ENCODE peak calls at places on chromosome 7, in eight cellular contexts. One of them, this sample, is unnamed.

GRCh38 chr7:136405931-136406777 is 429.0 kb upstream of the MTPN start:
- DNase-seq in stimulated activated CD8-positive, alpha-beta memory T cell treated with anti-CD3 and anti-CD28 coated beads, Interleukin-4, amount 100 ng/mL, for 1 hour: no peak
- DNase-seq in HFFc6: peak
- DNase-seq in caudate nucleus: no peak
- DNase-seq in choroid plexus epithelial cell: peak
- DNase-seq in WTC11: peak
- DNase-seq in H54: peak
- DNase-seq in M059J: peak
- DNase-seq in this sample: no peak

GRCh38 chr7:2273866-2274265 is 31.8 kb downstream of the NUDT1 start:
- DNase-seq in stimulated activated CD8-positive, alpha-beta memory T cell treated with anti-CD3 and anti-CD28 coated beads, Interleukin-4, amount 100 ng/mL, for 1 hour: no peak
- DNase-seq in caudate nucleus: no peak
- DNase-seq in WTC11: no peak
- DNase-seq in M059J: no peak
- DNase-seq in HFFc6: no peak
- DNase-seq in H54: no peak
- DNase-seq in choroid plexus epithelial cell: no peak
- DNase-seq in this sample: no peak

GRCh38 chr7:120404042-120404441 is 131.1 kb downstream of the KCND2 start:
- DNase-seq in stimulated activated CD8-positive, alpha-beta memory T cell treated with anti-CD3 and anti-CD28 coated beads, Interleukin-4, amount 100 ng/mL, for 1 hour: no peak
- DNase-seq in M059J: no peak
- DNase-seq in WTC11: no peak
- DNase-seq in caudate nucleus: no peak
- DNase-seq in choroid plexus epithelial cell: no peak
- DNase-seq in H54: no peak
- DNase-seq in HFFc6: no peak
- DNase-seq in this sample: no peak

GRCh38 chr7:157832866-157833607 is 496.2 kb downstream of the DNAJB6 start:
- DNase-seq in choroid plexus epithelial cell: no peak
- DNase-seq in M059J: no peak
- DNase-seq in WTC11: no peak
- DNase-seq in stimulated activated CD8-positive, alpha-beta memory T cell treated with anti-CD3 and anti-CD28 coated beads, Interleukin-4, amount 100 ng/mL, for 1 hour: no peak
- DNase-seq in HFFc6: no peak
- DNase-seq in caudate nucleus: no peak
- DNase-seq in H54: no peak
- DNase-seq in this sample: no peak

GRCh38 chr7:30922596-30922995 is 10.9 kb downstream of the AQP1 start:
- DNase-seq in caudate nucleus: no peak
- DNase-seq in H54: no peak
- DNase-seq in stimulated activated CD8-positive, alpha-beta memory T cell treated with anti-CD3 and anti-CD28 coated beads, Interleukin-4, amount 100 ng/mL, for 1 hour: no peak
- DNase-seq in M059J: no peak
- DNase-seq in HFFc6: no peak
- DNase-seq in choroid plexus epithelial cell: no peak
- DNase-seq in WTC11: peak
- DNase-seq in this sample: peak

GRCh38 chr7:90677742-90678439 is 81.8 kb downstream of the CDK14 start:
- DNase-seq in M059J: no peak
- DNase-seq in WTC11: no peak
- DNase-seq in stimulated activated CD8-positive, alpha-beta memory T cell treated with anti-CD3 and anti-CD28 coated beads, Interleukin-4, amount 100 ng/mL, for 1 hour: no peak
- DNase-seq in HFFc6: no peak
- DNase-seq in H54: no peak
- DNase-seq in choroid plexus epithelial cell: no peak
- DNase-seq in caudate nucleus: no peak
- DNase-seq in this sample: no peak

GRCh38 chr7:6649241-6649961 is 12.3 kb downstream of the ZNF316 start:
- DNase-seq in M059J: no peak
- DNase-seq in stimulated activated CD8-positive, alpha-beta memory T cell treated with anti-CD3 and anti-CD28 coated beads, Interleukin-4, amount 100 ng/mL, for 1 hour: no peak
- DNase-seq in HFFc6: no peak
- DNase-seq in caudate nucleus: no peak
- DNase-seq in choroid plexus epithelial cell: no peak
- DNase-seq in WTC11: no peak
- DNase-seq in H54: no peak
- DNase-seq in this sample: no peak

GRCh38 chr7:12684733-12685132 is 2.7 kb upstream of the ARL4A start:
- DNase-seq in stimulated activated CD8-positive, alpha-beta memory T cell treated with anti-CD3 and anti-CD28 coated beads, Interleukin-4, amount 100 ng/mL, for 1 hour: no peak
- DNase-seq in WTC11: no peak
- DNase-seq in caudate nucleus: no peak
- DNase-seq in H54: no peak
- DNase-seq in M059J: no peak
- DNase-seq in choroid plexus epithelial cell: no peak
- DNase-seq in HFFc6: no peak
- DNase-seq in this sample: no peak

GRCh38 chr7:74272305-74273038 is 16.7 kb upstream of the CLIP2 start:
- DNase-seq in M059J: peak
- DNase-seq in choroid plexus epithelial cell: peak
- DNase-seq in stimulated activated CD8-positive, alpha-beta memory T cell treated with anti-CD3 and anti-CD28 coated beads, Interleukin-4, amount 100 ng/mL, for 1 hour: no peak
- DNase-seq in caudate nucleus: peak
- DNase-seq in H54: peak
- DNase-seq in HFFc6: peak
- DNase-seq in WTC11: peak
- DNase-seq in this sample: peak

GRCh38 chr7:120740348-120740747 is 117.6 kb downstream of the TSPAN12 start:
- DNase-seq in M059J: peak
- DNase-seq in H54: no peak
- DNase-seq in caudate nucleus: no peak
- DNase-seq in stimulated activated CD8-positive, alpha-beta memory T cell treated with anti-CD3 and anti-CD28 coated beads, Interleukin-4, amount 100 ng/mL, for 1 hour: no peak
- DNase-seq in choroid plexus epithelial cell: peak
- DNase-seq in WTC11: no peak
- DNase-seq in HFFc6: no peak
- DNase-seq in this sample: no peak

GRCh38 chr7:42456267-42456666 is 219.3 kb upstream of the GLI3 start:
- DNase-seq in WTC11: no peak
- DNase-seq in M059J: no peak
- DNase-seq in choroid plexus epithelial cell: no peak
- DNase-seq in caudate nucleus: no peak
- DNase-seq in stimulated activated CD8-positive, alpha-beta memory T cell treated with anti-CD3 and anti-CD28 coated beads, Interleukin-4, amount 100 ng/mL, for 1 hour: no peak
- DNase-seq in H54: no peak
- DNase-seq in HFFc6: no peak
- DNase-seq in this sample: no peak

GRCh38 chr7:141737118-141737835 is 881 bp upstream of the SSBP1 start:
- DNase-seq in caudate nucleus: no peak
- DNase-seq in M059J: peak
- DNase-seq in H54: no peak
- DNase-seq in stimulated activated CD8-positive, alpha-beta memory T cell treated with anti-CD3 and anti-CD28 coated beads, Interleukin-4, amount 100 ng/mL, for 1 hour: no peak
- DNase-seq in choroid plexus epithelial cell: peak
- DNase-seq in WTC11: no peak
- DNase-seq in HFFc6: no peak
- DNase-seq in this sample: no peak

GRCh38 chr7:26681819-26682418 is 182.5 kb downstream of the SKAP2 start:
- DNase-seq in WTC11: no peak
- DNase-seq in H54: no peak
- DNase-seq in M059J: peak
- DNase-seq in choroid plexus epithelial cell: peak
- DNase-seq in stimulated activated CD8-positive, alpha-beta memory T cell treated with anti-CD3 and anti-CD28 coated beads, Interleukin-4, amount 100 ng/mL, for 1 hour: no peak
- DNase-seq in caudate nucleus: no peak
- DNase-seq in HFFc6: peak
- DNase-seq in this sample: no peak

GRCh38 chr7:134362587-134363483 is 46.1 kb upstream of the SLC35B4 start:
- DNase-seq in WTC11: no peak
- DNase-seq in stimulated activated CD8-positive, alpha-beta memory T cell treated with anti-CD3 and anti-CD28 coated beads, Interleukin-4, amount 100 ng/mL, for 1 hour: no peak
- DNase-seq in HFFc6: no peak
- DNase-seq in M059J: no peak
- DNase-seq in choroid plexus epithelial cell: peak
- DNase-seq in caudate nucleus: no peak
- DNase-seq in H54: no peak
- DNase-seq in this sample: no peak

GRCh38 chr7:98283127-98283886 is 1.8 kb downstream of the BRI3 start:
- DNase-seq in WTC11: no peak
- DNase-seq in stimulated activated CD8-positive, alpha-beta memory T cell treated with anti-CD3 and anti-CD28 coated beads, Interleukin-4, amount 100 ng/mL, for 1 hour: no peak
- DNase-seq in caudate nucleus: no peak
- DNase-seq in H54: no peak
- DNase-seq in HFFc6: peak
- DNase-seq in M059J: no peak
- DNase-seq in choroid plexus epithelial cell: peak
- DNase-seq in this sample: peak

GRCh38 chr7:42084263-42084662 is 152.7 kb downstream of the GLI3 start:
- DNase-seq in choroid plexus epithelial cell: no peak
- DNase-seq in caudate nucleus: no peak
- DNase-seq in H54: no peak
- DNase-seq in M059J: no peak
- DNase-seq in stimulated activated CD8-positive, alpha-beta memory T cell treated with anti-CD3 and anti-CD28 coated beads, Interleukin-4, amount 100 ng/mL, for 1 hour: no peak
- DNase-seq in HFFc6: no peak
- DNase-seq in WTC11: no peak
- DNase-seq in this sample: no peak

GRCh38 chr7:129169171-129169643 is 19.2 kb upstream of the SMO start:
- DNase-seq in M059J: peak
- DNase-seq in HFFc6: no peak
- DNase-seq in caudate nucleus: no peak
- DNase-seq in WTC11: peak
- DNase-seq in choroid plexus epithelial cell: peak
- DNase-seq in stimulated activated CD8-positive, alpha-beta memory T cell treated with anti-CD3 and anti-CD28 coated beads, Interleukin-4, amount 100 ng/mL, for 1 hour: no peak
- DNase-seq in H54: no peak
- DNase-seq in this sample: no peak

GRCh38 chr7:103718482-103719415 is 270.7 kb downstream of the RELN start:
- DNase-seq in WTC11: no peak
- DNase-seq in caudate nucleus: no peak
- DNase-seq in HFFc6: peak
- DNase-seq in stimulated activated CD8-positive, alpha-beta memory T cell treated with anti-CD3 and anti-CD28 coated beads, Interleukin-4, amount 100 ng/mL, for 1 hour: no peak
- DNase-seq in choroid plexus epithelial cell: peak
- DNase-seq in M059J: peak
- DNase-seq in H54: no peak
- DNase-seq in this sample: no peak

GRCh38 chr7:1941464-1942025 is 271.5 kb downstream of the ELFN1 start:
- DNase-seq in H54: no peak
- DNase-seq in M059J: no peak
- DNase-seq in HFFc6: no peak
- DNase-seq in stimulated activated CD8-positive, alpha-beta memory T cell treated with anti-CD3 and anti-CD28 coated beads, Interleukin-4, amount 100 ng/mL, for 1 hour: no peak
- DNase-seq in choroid plexus epithelial cell: no peak
- DNase-seq in WTC11: no peak
- DNase-seq in caudate nucleus: no peak
- DNase-seq in this sample: no peak

GRCh38 chr7:33753881-33754525 is 151.3 kb upstream of the BMPER start:
- DNase-seq in stimulated activated CD8-positive, alpha-beta memory T cell treated with anti-CD3 and anti-CD28 coated beads, Interleukin-4, amount 100 ng/mL, for 1 hour: no peak
- DNase-seq in choroid plexus epithelial cell: no peak
- DNase-seq in WTC11: no peak
- DNase-seq in HFFc6: no peak
- DNase-seq in M059J: no peak
- DNase-seq in H54: no peak
- DNase-seq in caudate nucleus: no peak
- DNase-seq in this sample: no peak

GRCh38 chr7:92720604-92721350 is 115.6 kb downstream of the CDK6 start:
- DNase-seq in H54: no peak
- DNase-seq in caudate nucleus: no peak
- DNase-seq in HFFc6: no peak
- DNase-seq in WTC11: no peak
- DNase-seq in stimulated activated CD8-positive, alpha-beta memory T cell treated with anti-CD3 and anti-CD28 coated beads, Interleukin-4, amount 100 ng/mL, for 1 hour: no peak
- DNase-seq in M059J: no peak
- DNase-seq in choroid plexus epithelial cell: no peak
- DNase-seq in this sample: no peak

GRCh38 chr7:66181845-66182244 is 23.3 kb upstream of the TPST1 start:
- DNase-seq in WTC11: no peak
- DNase-seq in caudate nucleus: no peak
- DNase-seq in stimulated activated CD8-positive, alpha-beta memory T cell treated with anti-CD3 and anti-CD28 coated beads, Interleukin-4, amount 100 ng/mL, for 1 hour: no peak
- DNase-seq in H54: no peak
- DNase-seq in choroid plexus epithelial cell: no peak
- DNase-seq in M059J: no peak
- DNase-seq in HFFc6: no peak
- DNase-seq in this sample: no peak

GRCh38 chr7:111090834-111091233 is at the start of gene LRRN3:
- DNase-seq in M059J: peak
- DNase-seq in WTC11: no peak
- DNase-seq in HFFc6: peak
- DNase-seq in stimulated activated CD8-positive, alpha-beta memory T cell treated with anti-CD3 and anti-CD28 coated beads, Interleukin-4, amount 100 ng/mL, for 1 hour: no peak
- DNase-seq in H54: no peak
- DNase-seq in choroid plexus epithelial cell: peak
- DNase-seq in caudate nucleus: peak
- DNase-seq in this sample: peak

GRCh38 chr7:88545663-88546062 is 213.8 kb upstream of the ZNF804B start:
- DNase-seq in H54: no peak
- DNase-seq in choroid plexus epithelial cell: no peak
- DNase-seq in HFFc6: no peak
- DNase-seq in caudate nucleus: no peak
- DNase-seq in stimulated activated CD8-positive, alpha-beta memory T cell treated with anti-CD3 and anti-CD28 coated beads, Interleukin-4, amount 100 ng/mL, for 1 hour: no peak
- DNase-seq in WTC11: no peak
- DNase-seq in M059J: no peak
- DNase-seq in this sample: no peak

GRCh38 chr7:105245398-105246099 is 143.2 kb downstream of the SRPK2 start:
- DNase-seq in choroid plexus epithelial cell: no peak
- DNase-seq in HFFc6: no peak
- DNase-seq in stimulated activated CD8-positive, alpha-beta memory T cell treated with anti-CD3 and anti-CD28 coated beads, Interleukin-4, amount 100 ng/mL, for 1 hour: no peak
- DNase-seq in caudate nucleus: no peak
- DNase-seq in WTC11: no peak
- DNase-seq in H54: no peak
- DNase-seq in M059J: no peak
- DNase-seq in this sample: no peak